ENCODE peak calls at places on chromosomes 3 and 15, in seven cellular contexts. B is right lobe of liver, A is foreskin fibroblast, P is testis, O is breast epithelium, R is cardiac fibroblast, L is astrocyte. W is an unnamed sample.

GRCh38 chr3:146747928-146748327 is 142.8 kb upstream of the PLSCR5 start:
- DNase-seq in B (no peak), R (peak; percentile 75), O (no peak), A (peak; percentile 54), L (peak; percentile 16), P (no peak), W (peak; percentile 67)

GRCh38 chr3:183698318-183698731 is 728 bp downstream of the YEATS2 start:
- DNase-seq in P (peak; percentile 25), A (no peak), R (peak; percentile 53), L (peak; percentile 30), O (no peak), B (peak; percentile 52), W (peak; percentile 39)

GRCh38 chr15:45871121-45871855 is 236.5 kb downstream of the SQOR start:
- DNase-seq in L (peak; percentile 12), R (peak; percentile 9), O (no peak), P (no peak), A (peak; percentile 78), B (no peak), W (no peak)

GRCh38 chr15:65058394-65059368 is 9.1 kb downstream of the RASL12 start:
- DNase-seq in A (no peak), B (no peak), L (no peak), O (no peak), P (peak; percentile 59), R (no peak), W (no peak)

GRCh38 chr3:111541911-111542483 is at the start of gene CD96:
- DNase-seq in A (no peak), O (no peak), L (peak; percentile 57), R (peak; percentile 38), B (no peak), P (no peak), W (peak; percentile 31)

GRCh38 chr3:132228923-132229322 is 88.3 kb upstream of the ACP3 start:
- DNase-seq in A (no peak), B (no peak), L (no peak), R (peak; percentile 67), P (no peak), O (no peak), W (peak; percentile 34)

GRCh38 chr15:31264534-31265089 is 62.0 kb upstream of the KLF13 start:
- DNase-seq in B (no peak), L (no peak), A (no peak), O (no peak), P (peak; percentile 11), R (no peak), W (no peak)

GRCh38 chr3:45480218-45480617 is 91.8 kb downstream of the LARS2 start:
- DNase-seq in R (no peak), B (peak; percentile 60), P (no peak), L (peak; percentile 23), A (no peak), O (no peak), W (no peak)

GRCh38 chr3:64190517-64191515 is 34.5 kb downstream of the PRICKLE2 start:
- DNase-seq in L (peak; percentile 79), B (no peak), R (peak; percentile 97), A (peak; percentile 92), O (no peak), P (no peak), W (peak; percentile 97)

GRCh38 chr15:90257776-90258175 is 7.7 kb upstream of the NGRN start:
- DNase-seq in R (no peak), P (no peak), B (no peak), L (no peak), A (no peak), O (no peak), W (no peak)

GRCh38 chr3:131361464-131362421 is 19.8 kb upstream of the NUDT16 start:
- DNase-seq in O (peak; percentile 79), A (no peak), R (peak; percentile 33), L (peak; percentile 36), B (peak; percentile 98), P (peak; percentile 96), W (peak; percentile 64)

GRCh38 chr15:25690673-25691543 is 172.2 kb downstream of the ATP10A start:
- DNase-seq in L (peak; percentile 86), R (peak; percentile 83), O (no peak), B (no peak), P (no peak), A (no peak), W (peak; percentile 89)

GRCh38 chr15:76626611-76627010 is 278.5 kb downstream of the SCAPER start:
- DNase-seq in B (no peak), L (no peak), A (no peak), O (no peak), R (no peak), P (no peak), W (no peak)

DNA sequence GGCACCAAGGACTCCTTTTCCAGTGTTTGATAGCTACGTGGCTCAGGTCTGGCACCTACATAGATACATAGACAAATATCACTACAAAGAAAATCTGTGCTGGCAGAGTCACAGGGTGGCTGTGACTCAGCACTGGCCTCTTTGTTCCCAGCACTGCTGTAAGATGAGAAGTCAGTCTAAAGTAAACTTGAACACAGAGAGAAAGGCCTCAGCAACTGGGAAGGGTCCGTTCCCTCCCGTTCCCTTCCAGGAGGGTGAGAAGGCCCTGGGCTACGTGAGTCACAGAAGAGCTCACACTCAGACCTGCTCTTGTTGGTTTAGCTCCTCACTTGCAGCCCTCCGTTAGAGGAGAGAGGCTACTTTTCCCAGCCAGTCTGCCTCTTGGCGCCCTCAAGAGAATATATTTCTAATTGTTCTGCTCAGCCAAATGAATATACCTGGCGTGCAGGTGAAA is 23.1 kb downstream of the ANXA2 start:
- DNase-seq in A (peak; percentile 98), B (no peak), L (peak; percentile 99), P (peak; percentile 37), O (peak; percentile 83), R (peak; percentile 96), W (peak; percentile 98)
- H3K4me3 ChIP-seq in A (peak overlapping the region; percentile 8), B (no peak overlapping the region), L (no peak overlapping the region), P (no peak overlapping the region), O (peak overlapping the region; percentile 40), R (no peak overlapping the region), W (no peak overlapping the region)

DNA sequence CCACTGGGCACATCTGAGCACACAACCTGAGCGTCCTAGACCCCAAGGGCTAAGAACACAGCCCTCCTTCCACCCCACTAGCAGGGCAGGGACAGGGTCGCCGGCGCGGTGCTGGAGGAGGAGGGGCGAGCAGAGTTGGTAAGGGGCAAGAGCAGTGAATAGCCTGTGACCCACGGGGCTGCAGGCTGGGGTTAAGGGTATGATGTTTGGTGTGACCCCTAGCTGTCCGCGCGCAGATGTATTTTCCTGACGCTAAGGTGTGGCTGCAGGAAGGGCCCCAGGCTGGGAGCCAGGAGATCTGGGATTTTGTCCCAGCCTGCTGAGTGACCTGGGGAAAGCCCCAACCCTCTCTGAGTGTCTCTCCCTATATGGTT is 1.3 kb upstream of the C15orf39 start:
- DNase-seq in R (no peak), A (no peak), P (no peak), B (no peak), L (no peak), O (no peak), W (no peak)
- TF ChIP-seq CTCF in R (no peak), A (no peak), P (no peak), B (no peak), L (no peak), O (no peak), W (no peak)

GRCh38 chr15:96327155-96327741 is 3.3 kb upstream of the NR2F2 start:
- DNase-seq in O (peak; percentile 18), P (no peak), A (peak; percentile 79), L (peak; percentile 90), B (no peak), R (peak; percentile 95), W (peak; percentile 92)
- H3K4me3 ChIP-seq in O (peak overlapping the region; percentile 89), P (peak overlapping the region; percentile 73), A (peak overlapping the region; percentile 86), L (peak overlapping the region; percentile 85), B (peak overlapping the region; percentile 51), R (peak overlapping the region; percentile 67), W (peak overlapping the region; percentile 90)

GRCh38 chr15:78872155-78872971 is at the start of gene MORF4L1:
- DNase-seq in R (peak; percentile 93), L (peak; percentile 89), P (peak; percentile 98), O (peak; percentile 98), A (peak; percentile 97), B (peak; percentile 98), W (peak; percentile 91)
- TF ChIP-seq CTCF in R (no peak), L (no peak), P (no peak), O (no peak), A (no peak), B (no peak), W (no peak)

GRCh38 chr15:88255109-88255495 is 1.4 kb downstream of the NTRK3 start:
- DNase-seq in A (no peak), O (no peak), B (no peak), P (no peak), L (no peak), R (no peak), W (no peak)
- H3K4me3 ChIP-seq in A (no peak overlapping the region), O (peak overlapping the region; percentile 69), B (no peak overlapping the region), P (peak overlapping the region; percentile 14), L (peak overlapping the region; percentile 68), R (no peak overlapping the region), W (no peak overlapping the region)

GRCh38 chr3:31086698-31087097 is 192.2 kb upstream of the GADL1 start:
- DNase-seq in L (no peak), P (no peak), A (no peak), B (no peak), O (no peak), R (no peak), W (no peak)

GRCh38 chr3:31077021-31077601 is 182.7 kb upstream of the GADL1 start:
- DNase-seq in O (no peak), P (no peak), L (peak; percentile 96), R (peak; percentile 90), B (no peak), A (peak; percentile 93), W (peak; percentile 97)

GRCh38 chr3:31077826-31078225 is 183.4 kb upstream of the GADL1 start:
- DNase-seq in O (no peak), B (no peak), P (no peak), L (peak; percentile 37), R (peak; percentile 69), A (peak; percentile 69), W (peak; percentile 84)

GRCh38 chr3:31079691-31080090 is 185.2 kb upstream of the GADL1 start:
- DNase-seq in P (no peak), A (no peak), L (no peak), R (no peak), B (no peak), O (no peak), W (no peak)

GRCh38 chr3:31081031-31081662 is 186.7 kb upstream of the GADL1 start:
- DNase-seq in O (no peak), A (no peak), B (no peak), R (no peak), L (no peak), P (no peak), W (no peak)
- TF ChIP-seq CTCF in O (no peak), A (no peak), B (no peak), R (no peak), L (no peak), P (no peak), W (no peak)

GRCh38 chr3:165526367-165526766 is 310.9 kb downstream of the BCHE start:
- DNase-seq in O (no peak), L (no peak), B (no peak), R (no peak), P (no peak), A (no peak), W (no peak)
- H3K4me3 ChIP-seq in O (no peak overlapping the region), L (no peak overlapping the region), B (no peak overlapping the region), R (no peak overlapping the region), P (no peak overlapping the region), A (no peak overlapping the region), W (no peak overlapping the region)

DNA sequence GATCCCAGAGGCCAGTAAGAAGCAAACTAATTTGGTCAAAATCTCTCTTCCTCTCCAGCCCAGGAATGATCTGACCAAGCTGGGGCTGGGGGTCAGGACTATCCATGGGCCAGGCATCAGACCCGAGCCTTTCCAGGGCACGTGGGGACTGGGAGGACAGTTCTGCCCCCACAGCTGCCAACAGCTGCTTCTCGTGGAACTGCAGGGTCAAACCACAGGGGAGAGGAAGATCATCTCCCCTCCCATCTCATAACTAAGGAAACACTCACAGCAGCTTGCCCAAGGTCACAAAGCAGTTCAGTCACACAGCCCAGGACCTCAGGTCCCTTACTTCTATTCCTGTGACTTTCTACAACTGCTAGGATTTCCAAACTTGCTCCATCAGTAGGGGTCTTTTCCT is 47.1 kb downstream of the DAPK2 start:
- DNase-seq in O (no peak), B (no peak), P (no peak), R (no peak), A (no peak), L (no peak), W (peak; percentile 19)
- TF ChIP-seq CTCF in O (no peak), B (no peak), P (no peak), R (no peak), A (no peak), L (no peak), W (no peak)